ENCODE peak calls at places on chromosomes 13 and 19, in nine cellular contexts. N is AG04450, D is ovary, K is body of pancreas, Q is progenitor cell of endocrine pancreas, C is AG04449, A is tibial nerve, H is fibroblast of mammary gland, O is psoas muscle. G is an unnamed sample.

GRCh38 chr13:47250141-47250540 is 353.3 kb upstream of the HTR2A start:
- DNase-seq in H (peak; percentile 98), K (no peak), D (no peak), N (no peak), O (no peak), C (no peak), A (no peak), Q (no peak), G (no peak)

GRCh38 chr13:96025283-96025682 is 27.9 kb downstream of the UGGT2 start:
- DNase-seq in H (peak; percentile 29), A (no peak), C (no peak), K (no peak), N (no peak), D (no peak), O (no peak), Q (no peak), G (no peak)

GRCh38 chr19:34598217-34599155 is 78.5 kb downstream of the SCGB2B2 start:
- DNase-seq in K (peak; percentile 82), H (no peak), O (no peak), N (no peak), Q (no peak), C (no peak), A (no peak), D (no peak), G (no peak)

GRCh38 chr13:29563941-29564340 is 31.5 kb downstream of the SLC7A1 start:
- DNase-seq in A (no peak), C (no peak), H (no peak), O (no peak), K (no peak), Q (no peak), D (no peak), N (no peak), G (no peak)

GRCh38 chr19:33214621-33215020 is 11.0 kb downstream of the SLC7A10 start:
- DNase-seq in A (no peak), Q (no peak), C (no peak), D (no peak), O (no peak), N (no peak), K (no peak), H (peak; percentile 23), G (peak; percentile 63)

GRCh38 chr19:16585808-16586476 is 13.7 kb upstream of the SLC35E1 start:
- DNase-seq in O (no peak), Q (no peak), A (no peak), D (no peak), H (no peak), N (no peak), K (no peak), C (no peak), G (no peak)

GRCh38 chr19:6501740-6502648 is at the start of gene TUBB4A:
- DNase-seq in Q (peak; percentile 39), A (no peak), C (no peak), D (no peak), K (peak; percentile 46), H (no peak), N (no peak), O (peak; percentile 40), G (peak; percentile 80)

GRCh38 chr19:3665681-3666544 is 34.4 kb downstream of the PIP5K1C start:
- DNase-seq in K (peak; percentile 74), Q (peak; percentile 76), H (no peak), D (peak; percentile 85), N (no peak), O (peak; percentile 71), A (peak; percentile 75), C (no peak), G (peak; percentile 86)

GRCh38 chr19:16330811-16331690 is 6.4 kb downstream of the KLF2 start:
- DNase-seq in A (no peak), D (no peak), C (no peak), H (no peak), O (no peak), N (no peak), K (no peak), Q (no peak), G (no peak)

GRCh38 chr19:39339636-39340035 is 2.6 kb upstream of the SAMD4B start:
- DNase-seq in H (no peak), D (no peak), Q (no peak), C (no peak), O (no peak), A (no peak), K (no peak), N (no peak), G (no peak)

GRCh38 chr19:53102186-53102585 is 1.0 kb downstream of the ZNF160 start:
- DNase-seq in N (no peak), H (no peak), O (no peak), D (no peak), K (no peak), A (no peak), Q (no peak), C (no peak), G (peak; percentile 80)

GRCh38 chr19:33438016-33438671 is 64.6 kb downstream of the CEBPG start:
- DNase-seq in A (no peak), D (peak; percentile 56), Q (no peak), C (no peak), O (no peak), K (peak; percentile 19), H (no peak), N (no peak), G (peak; percentile 26)

GRCh38 chr19:11338569-11339253 is 746 bp downstream of the RAB3D start:
- DNase-seq in O (no peak), H (no peak), D (no peak), A (no peak), N (no peak), Q (no peak), C (no peak), K (peak; percentile 22), G (no peak)
- TF ChIP-seq CTCF in O (no peak), H (no peak), D (no peak), A (no peak), N (no peak), Q (no peak), C (no peak), K (no peak), G (no peak)

GRCh38 chr13:110874508-110874960 is 40.3 kb downstream of the ANKRD10 start:
- DNase-seq in N (no peak), O (peak; percentile 86), Q (peak; percentile 41), C (no peak), A (peak; percentile 81), H (peak; percentile 58), K (peak; percentile 89), D (peak; percentile 93), G (peak; percentile 83)
- TF ChIP-seq CTCF in N (no peak), O (no peak), Q (no peak), C (no peak), A (no peak), H (no peak), K (no peak), D (no peak), G (no peak)

DNA sequence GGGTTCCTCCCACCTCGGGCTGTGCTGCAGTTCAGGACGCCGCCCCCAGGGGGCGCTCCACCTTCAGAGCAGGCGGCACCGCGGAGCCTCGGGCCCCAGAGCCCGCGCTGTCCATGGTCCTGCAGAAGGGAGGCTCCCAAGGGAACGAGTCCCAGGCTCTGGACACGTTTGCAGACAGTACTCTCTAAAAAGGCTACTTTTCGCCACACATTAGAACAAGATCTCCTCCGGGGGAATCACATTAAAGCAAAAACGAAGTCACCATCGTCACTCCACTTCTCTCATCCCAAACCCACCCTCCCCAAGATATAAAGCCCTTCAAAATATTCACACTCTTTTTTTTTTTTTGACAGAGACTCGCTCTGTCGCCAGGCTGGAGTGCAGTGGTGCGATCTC is 4.6 kb upstream of the SIGLEC10 start:
- DNase-seq in Q (peak; percentile 97), H (peak; percentile 60), D (peak; percentile 70), N (peak; percentile 18), O (peak; percentile 71), K (peak; percentile 87), C (no peak), A (peak; percentile 77), G (peak; percentile 86)
- TF ChIP-seq CTCF in Q (peak; percentile 98), H (peak; percentile 90), D (no peak), N (peak; percentile 98), O (peak; percentile 64), K (peak; percentile 90), C (peak; percentile 96), A (peak; percentile 65), G (peak; percentile 99)

GRCh38 chr13:60226507-60226906 is 62.8 kb upstream of the DIAPH3 start:
- DNase-seq in Q (no peak), C (no peak), H (peak; percentile 35), O (no peak), A (no peak), D (no peak), K (peak; percentile 53), N (peak; percentile 8), G (peak; percentile 40)
- TF ChIP-seq CTCF in Q (peak; percentile 37), C (peak; percentile 55), H (peak; percentile 37), O (no peak), A (no peak), D (no peak), K (no peak), N (peak; percentile 65), G (no peak)

G was measured in glutamatergic neuron.